ENCODE peak calls at places on chromosome 1, in nine cellular contexts. A is H1, H is neural progenitor cell, K is GM12878, B is SK-N-MC, R is DND-41, I is endothelial cell of umbilical vein, N is colonic mucosa, W is HepG2. L is an unnamed sample.

GRCh38 chr1:117780981-117781475 is 148.4 kb downstream of the GDAP2 start:
- DNase-seq in A (no peak), H (no peak), K (no peak), B (no peak), R (no peak), I (no peak), N (no peak), W (no peak), L (no peak)

GRCh38 chr1:203197625-203198024 is 11.1 kb upstream of the CHI3L1 start:
- DNase-seq in A (no peak), H (no peak), K (no peak), B (no peak), R (no peak), I (no peak), N (no peak), W (no peak), L (no peak)

GRCh38 chr1:94105957-94106529 is 14.9 kb downstream of the ABCA4 start:
- DNase-seq in A (no peak), H (no peak), K (no peak), B (peak; percentile 67), R (peak; percentile 36), I (no peak), N (no peak), W (no peak), L (no peak)

GRCh38 chr1:53697671-53698380 is 41.1 kb downstream of the GLIS1 start:
- DNase-seq in A (no peak), H (no peak), K (no peak), B (no peak), R (no peak), I (no peak), N (no peak), W (no peak), L (no peak)

GRCh38 chr1:17729909-17730308 is 25.2 kb upstream of the ACTL8 start:
- DNase-seq in A (no peak), H (no peak), K (no peak), B (no peak), R (no peak), I (no peak), N (no peak), W (no peak), L (no peak)

GRCh38 chr1:110339427-110340206 is 440 bp downstream of the RBM15 start:
- DNase-seq in A (no peak), H (peak; percentile 72), K (no peak), B (no peak), R (peak; percentile 60), I (peak; percentile 61), N (peak; percentile 67), W (peak; percentile 53), L (no peak)

GRCh38 chr1:65998763-65999583 is 206.3 kb downstream of the PDE4B start:
- DNase-seq in A (no peak), H (no peak), K (no peak), B (no peak), R (no peak), I (no peak), N (no peak), W (no peak), L (no peak)

GRCh38 chr1:211259596-211260126 is 495 bp downstream of the RCOR3 start:
- DNase-seq in A (no peak), H (no peak), K (no peak), B (no peak), R (peak; percentile 87), I (no peak), N (peak; percentile 67), W (peak; percentile 24), L (no peak)

GRCh38 chr1:27021347-27022031 is 8.8 kb upstream of the TENT5B start:
- DNase-seq in A (no peak), H (no peak), K (no peak), B (no peak), R (no peak), I (peak; percentile 76), N (no peak), W (no peak), L (no peak)

GRCh38 chr1:161082996-161083742 is 6.2 kb downstream of the NECTIN4 start:
- DNase-seq in A (no peak), H (no peak), K (no peak), B (no peak), R (no peak), I (no peak), N (peak; percentile 90), W (peak; percentile 76), L (no peak)

GRCh38 chr1:203146537-203146936 is 19.0 kb downstream of the ADORA1 start:
- DNase-seq in A (no peak), H (no peak), K (no peak), B (no peak), R (no peak), I (no peak), N (no peak), W (no peak), L (no peak)

DNA sequence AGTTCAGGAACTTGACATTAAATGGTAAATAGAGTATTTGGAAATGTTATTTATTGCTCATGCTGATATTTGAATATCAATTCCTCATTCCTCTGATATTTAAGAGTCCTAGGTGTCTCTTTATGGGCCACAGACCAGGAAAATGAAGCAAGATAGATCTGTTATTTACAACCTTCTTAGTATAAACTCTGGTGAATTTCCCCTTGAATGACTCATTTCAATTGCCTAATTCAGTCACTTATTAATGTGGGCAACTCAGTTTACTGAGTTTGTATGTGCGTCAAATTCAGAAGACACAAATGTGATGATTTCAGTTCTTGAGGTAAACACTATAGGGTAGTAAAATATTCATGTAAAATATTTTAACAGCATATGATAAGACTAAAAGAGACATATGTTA is 1404.4 kb upstream of the PRMT6 start:
- DNase-seq in A (no peak), H (no peak), K (no peak), B (no peak), R (no peak), I (no peak), N (no peak), W (no peak), L (no peak)
- H3K9ac ChIP-seq in A (no peak overlapping the region), H (no peak overlapping the region), K (no peak overlapping the region), B (no peak overlapping the region), R (no peak overlapping the region), I (no peak overlapping the region), N (no peak overlapping the region), W (no peak overlapping the region), L (no peak overlapping the region)

GRCh38 chr1:77889240-77889637 is 815 bp downstream of the NEXN start:
- DNase-seq in A (no peak), H (peak; percentile 52), K (no peak), B (no peak), R (no peak), I (peak; percentile 76), N (no peak), W (peak; percentile 24), L (no peak)
- H3K9ac ChIP-seq in A (peak overlapping the region; percentile 76), H (peak overlapping the region; percentile 47), K (no peak overlapping the region), B (peak overlapping the region; percentile 79), R (no peak overlapping the region), I (peak overlapping the region; percentile 95), N (peak overlapping the region; percentile 63), W (peak overlapping the region; percentile 68), L (peak overlapping the region; percentile 74)

GRCh38 chr1:176745945-176746344 is 283.0 kb downstream of the PAPPA2 start:
- DNase-seq in A (no peak), H (no peak), K (no peak), B (no peak), R (no peak), I (no peak), N (no peak), W (peak; percentile 4), L (no peak)
- H3K9ac ChIP-seq in A (no peak overlapping the region), H (no peak overlapping the region), K (no peak overlapping the region), B (no peak overlapping the region), R (no peak overlapping the region), I (no peak overlapping the region), N (no peak overlapping the region), W (no peak overlapping the region), L (no peak overlapping the region)

DNA sequence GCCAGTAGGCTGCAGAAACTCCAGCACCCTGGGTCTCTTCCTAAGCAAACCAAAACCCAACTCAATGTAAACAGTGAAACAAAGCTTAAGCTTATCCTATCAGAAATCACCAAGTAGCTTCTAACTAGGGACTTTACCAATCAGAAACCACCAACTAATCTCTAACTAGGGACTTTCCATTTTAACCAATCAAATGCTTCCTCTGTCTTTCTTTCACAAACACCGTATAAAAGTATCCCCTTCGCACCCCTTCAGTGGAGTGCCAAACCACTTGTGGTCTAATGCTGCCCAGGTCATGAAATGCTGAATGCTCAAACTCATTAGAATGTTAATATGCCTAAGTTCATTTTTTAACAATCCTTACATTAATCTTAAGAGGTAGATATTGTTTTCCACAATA is 250.5 kb upstream of the DUSP10 start:
- DNase-seq in A (no peak), H (no peak), K (peak; percentile 67), B (no peak), R (no peak), I (no peak), N (no peak), W (no peak), L (no peak)
- H3K9ac ChIP-seq in A (no peak overlapping the region), H (no peak overlapping the region), K (no peak overlapping the region), B (no peak overlapping the region), R (no peak overlapping the region), I (no peak overlapping the region), N (no peak overlapping the region), W (no peak overlapping the region), L (no peak overlapping the region)

DNA sequence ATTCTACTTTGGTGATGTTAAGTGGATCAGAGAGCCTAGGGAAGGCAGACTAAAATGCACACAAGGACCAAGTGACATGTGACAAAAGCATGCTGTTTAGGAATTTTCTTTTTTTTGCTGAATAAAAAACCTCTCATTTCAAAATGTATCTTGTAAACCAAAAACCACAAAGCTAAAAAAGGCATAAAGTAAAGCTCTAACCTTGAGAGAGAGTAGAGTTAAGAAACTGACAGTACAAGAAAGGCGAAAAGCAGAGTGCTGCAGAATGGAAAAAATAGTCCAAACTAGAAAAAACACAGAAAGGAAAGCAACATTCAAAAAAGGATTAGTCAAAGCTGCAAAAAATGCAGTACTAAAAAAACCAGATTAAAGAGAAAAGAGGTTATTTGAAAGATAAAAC is 76.5 kb downstream of the EPS15 start:
- DNase-seq in A (no peak), H (no peak), K (no peak), B (no peak), R (no peak), I (no peak), N (no peak), W (no peak), L (no peak)
- H3K9ac ChIP-seq in A (no peak overlapping the region), H (no peak overlapping the region), K (no peak overlapping the region), B (no peak overlapping the region), R (no peak overlapping the region), I (no peak overlapping the region), N (no peak overlapping the region), W (no peak overlapping the region), L (no peak overlapping the region)

L was measured in H9.